ENCODE peak calls at places on chromosome 22, in eight cellular contexts. Q, X, P, E, S, D, B and Y are unnamed samples.

GRCh38 chr22:38799265-38800002 is 5.5 kb upstream of the DNAL4 start:
- DNase-seq in S (no peak), D (no peak), E (peak), B (peak), P (no peak), X (no peak), Q (no peak), Y (no peak)

GRCh38 chr22:25827415-25827814 is 85.4 kb downstream of the MYO18B start:
- DNase-seq in Q (no peak), X (no peak), B (no peak), P (no peak), D (no peak), S (no peak), E (no peak), Y (no peak)

GRCh38 chr22:46366801-46367706 is 31.5 kb downstream of the TRMU start:
- DNase-seq in S (no peak), Q (no peak), B (no peak), X (no peak), D (no peak), E (no peak), P (no peak), Y (no peak)

GRCh38 chr22:48882636-48883200 is 945.0 kb downstream of the BRD1 start:
- DNase-seq in P (no peak), Q (no peak), E (no peak), S (no peak), X (no peak), B (no peak), D (no peak), Y (no peak)

GRCh38 chr22:46137218-46137766 is 13.0 kb upstream of the PPARA start:
- DNase-seq in D (no peak), X (no peak), P (no peak), Q (no peak), B (no peak), S (no peak), E (no peak), Y (no peak)

GRCh38 chr22:48715511-48715910 is 1112.2 kb downstream of the BRD1 start:
- DNase-seq in S (no peak), E (no peak), D (no peak), X (no peak), B (no peak), Q (no peak), P (no peak), Y (no peak)

GRCh38 chr22:29768052-29768680 is 997 bp downstream of the UQCR10 start:
- DNase-seq in E (no peak), D (no peak), P (no peak), Q (no peak), S (no peak), X (no peak), B (peak), Y (no peak)

GRCh38 chr22:38235240-38235850 is 33.6 kb downstream of the MAFF start:
- DNase-seq in P (no peak), D (no peak), B (peak), S (no peak), E (no peak), Q (no peak), X (no peak), Y (no peak)

GRCh38 chr22:44357296-44357961 is 44.7 kb upstream of the SHISAL1 start:
- DNase-seq in P (no peak), X (no peak), Q (no peak), D (peak), B (no peak), S (no peak), E (no peak), Y (no peak)

GRCh38 chr22:36384766-36385400 is 2.9 kb downstream of the MYH9 start:
- DNase-seq in D (peak), P (no peak), S (no peak), B (peak), Q (no peak), X (no peak), E (peak), Y (no peak)

GRCh38 chr22:32476804-32477203 is 2.2 kb downstream of the FBXO7 start:
- DNase-seq in Q (no peak), P (no peak), S (no peak), B (no peak), E (no peak), D (no peak), X (no peak), Y (no peak)
- H3K4me3 ChIP-seq in Q (peak), P (no peak), S (peak), B (peak), E (peak), D (no peak), X (peak), Y (peak)

GRCh38 chr22:43116932-43117331 is 6.4 kb downstream of the BIK start:
- DNase-seq in P (no peak), E (no peak), S (no peak), D (no peak), B (no peak), Q (no peak), X (no peak), Y (no peak)

GRCh38 chr22:43118953-43119458 is 8.5 kb downstream of the BIK start:
- DNase-seq in S (no peak), P (no peak), X (no peak), Q (no peak), E (peak), B (no peak), D (no peak), Y (no peak)

GRCh38 chr22:43113516-43114251 is 3.1 kb downstream of the BIK start:
- DNase-seq in Q (no peak), X (no peak), E (no peak), D (no peak), B (no peak), P (peak), S (no peak), Y (no peak)

GRCh38 chr22:43114958-43115357 is 4.4 kb downstream of the BIK start:
- DNase-seq in X (no peak), D (no peak), S (no peak), Q (no peak), B (no peak), E (no peak), P (peak), Y (no peak)

GRCh38 chr22:43118024-43118849 is 7.7 kb downstream of the BIK start:
- DNase-seq in Q (no peak), E (no peak), X (no peak), B (peak), S (no peak), P (no peak), D (no peak), Y (no peak)
- H3K4me3 ChIP-seq in Q (no peak), E (no peak), X (no peak), B (no peak), S (no peak), P (no peak), D (no peak), Y (no peak)

GRCh38 chr22:17198188-17199130 is 20.8 kb downstream of the ADA2 start:
- DNase-seq in D (peak), X (no peak), P (no peak), S (no peak), B (peak), E (peak), Q (peak), Y (no peak)
- H3K4me3 ChIP-seq in D (peak), X (no peak), P (peak), S (no peak), B (peak), E (peak), Q (peak), Y (peak)

GRCh38 chr22:27827586-27828213 is 26.1 kb upstream of the MN1 start:
- DNase-seq in E (no peak), P (no peak), B (no peak), D (no peak), S (no peak), X (no peak), Q (no peak), Y (peak)

GRCh38 chr22:27825174-27825573 is 23.6 kb upstream of the MN1 start:
- DNase-seq in S (no peak), B (no peak), Q (no peak), E (no peak), P (no peak), X (no peak), D (peak), Y (no peak)

GRCh38 chr22:27829620-27830019 is 28.1 kb upstream of the MN1 start:
- DNase-seq in E (no peak), D (no peak), Q (no peak), B (no peak), S (no peak), P (no peak), X (no peak), Y (no peak)

GRCh38 chr22:27832606-27833005 is 31.1 kb upstream of the MN1 start:
- DNase-seq in E (no peak), P (no peak), D (no peak), S (no peak), X (no peak), Q (no peak), B (no peak), Y (no peak)

DNA sequence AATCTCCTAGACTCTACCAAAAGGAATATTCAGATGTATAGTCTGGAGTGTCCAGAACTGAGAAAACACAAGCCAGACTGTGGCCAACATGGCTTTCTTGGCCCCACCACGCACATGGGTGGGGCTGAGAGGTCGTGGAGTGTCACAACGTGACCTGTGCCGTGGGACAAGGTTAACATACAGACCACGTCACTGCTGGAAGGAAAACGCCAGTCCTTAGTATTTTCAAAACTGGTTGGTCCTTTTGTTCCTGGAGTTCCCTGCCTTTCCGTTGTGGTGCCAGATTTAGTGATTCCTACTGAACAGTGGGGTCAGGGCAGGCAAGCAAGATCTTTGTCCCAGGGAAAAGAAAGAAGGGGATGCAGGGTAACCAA is 26.6 kb upstream of the MN1 start:
- DNase-seq in S (no peak), B (no peak), P (no peak), D (no peak), E (no peak), X (no peak), Q (no peak), Y (no peak)
- H3K4me3 ChIP-seq in S (no peak), B (no peak), P (no peak), D (no peak), E (no peak), X (no peak), Q (no peak), Y (no peak)